ENCODE peak calls at places on chromosomes 16 and 17, in four cellular contexts. N, P, F and L are unnamed samples. For H3K9me3, the result is how much of the 10 kb centered on the place peaks cover.

GRCh38 chr17:8190506-8190905 is 526 bp upstream of the BORCS6 start:
- DNase-seq in P (no peak), F (no peak), N (no peak), L (no peak)

GRCh38 chr17:58284613-58285421 is 4.1 kb upstream of the MPO start:
- DNase-seq in P (no peak), F (no peak), N (no peak), L (no peak)

GRCh38 chr17:62140836-62141235 is 75.8 kb upstream of the MED13 start:
- DNase-seq in N (no peak), P (no peak), F (no peak), L (peak)

GRCh38 chr16:2024026-2024425 is 2.7 kb upstream of the NHERF2 start:
- DNase-seq in F (no peak), N (no peak), P (no peak), L (no peak)

GRCh38 chr17:71330099-71330375 is 790.8 kb upstream of the SOX9 start:
- DNase-seq in F (no peak), N (no peak), P (no peak), L (no peak)

GRCh38 chr17:30249460-30249859 is 14.0 kb upstream of the SLC6A4 start:
- DNase-seq in N (no peak), P (no peak), F (no peak), L (no peak)

GRCh38 chr16:86530251-86531192 is 20.2 kb downstream of the FOXF1 start:
- DNase-seq in P (no peak), F (no peak), N (no peak), L (no peak)

GRCh38 chr17:79038545-79039135 is 14.7 kb downstream of the C1QTNF1 start:
- DNase-seq in F (no peak), P (no peak), N (no peak), L (peak)

DNA sequence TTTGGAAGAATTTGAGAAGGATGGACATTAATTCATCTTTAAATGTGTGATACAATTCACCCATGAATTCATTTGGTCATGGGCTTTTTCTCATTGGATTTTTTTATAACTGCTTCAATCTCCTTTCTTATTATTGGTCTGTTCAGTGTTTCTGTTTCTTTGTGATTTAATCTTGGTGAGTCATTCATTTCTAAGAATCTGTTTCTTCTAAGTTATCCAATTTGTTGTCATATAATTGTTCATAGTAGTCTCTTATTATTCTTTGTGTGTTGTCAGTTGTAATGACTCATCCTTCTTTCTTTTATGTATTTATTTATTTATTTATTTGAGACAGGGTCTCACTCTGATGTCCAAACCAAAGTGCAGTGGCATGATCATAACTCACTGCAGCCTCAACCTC is 146.1 kb upstream of the ZNF267 start:
- DNase-seq in F (no peak), P (no peak), N (no peak), L (no peak)
- H3K9me3 ChIP-seq in F (under half), P (under half), N (under half), L (under half)

GRCh38 chr17:1894753-1895339 is 65.0 kb downstream of the RPA1 start:
- DNase-seq in N (no peak), P (no peak), F (no peak), L (no peak)

GRCh38 chr17:1896243-1897163 is 66.7 kb downstream of the RPA1 start:
- DNase-seq in F (no peak), N (peak), P (peak), L (no peak)

GRCh38 chr17:1888741-1889140 is 58.9 kb downstream of the RPA1 start:
- DNase-seq in F (no peak), N (no peak), P (no peak), L (no peak)

DNA sequence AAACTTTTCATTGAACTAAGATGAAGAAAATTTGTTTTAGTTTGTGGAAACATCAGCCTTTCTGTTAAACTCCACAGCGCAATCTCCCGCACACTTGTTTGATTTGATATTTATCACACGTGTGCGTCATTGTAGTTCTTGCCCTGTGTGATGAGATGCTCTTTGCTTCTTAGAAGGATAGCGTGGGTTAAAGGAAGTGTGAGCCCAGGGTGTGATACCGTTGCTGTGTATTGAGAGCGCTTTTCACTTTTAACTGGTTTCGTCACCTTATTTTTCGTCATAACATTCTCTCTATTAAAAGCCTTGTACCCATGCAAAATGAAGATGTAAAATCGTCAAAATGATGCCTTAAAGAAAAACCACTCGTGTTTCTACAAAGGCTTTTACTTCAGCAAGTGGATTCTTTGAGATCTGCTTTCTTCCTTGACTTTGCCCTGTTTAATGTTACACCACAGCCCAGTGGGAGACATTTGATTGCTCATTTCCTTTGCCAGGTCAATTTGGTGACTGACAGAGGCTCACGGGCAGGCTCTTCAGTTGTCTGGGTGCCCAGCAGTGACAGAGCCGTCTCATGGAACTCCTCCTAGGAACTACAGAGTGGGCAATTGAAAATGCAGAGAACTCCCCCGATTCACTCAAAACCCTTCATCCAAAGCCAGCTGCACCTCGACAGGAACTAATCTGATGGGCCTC is 61.1 kb downstream of the RPA1 start:
- DNase-seq in N (no peak), P (no peak), F (no peak), L (no peak)
- TF ChIP-seq ESRRA in N (no peak), P (no peak), F (no peak), L (no peak)

GRCh38 chr17:1495265-1495664 is 2.8 kb upstream of the MYO1C start:
- DNase-seq in P (no peak), N (no peak), F (no peak), L (no peak)

GRCh38 chr17:1494736-1495253 is 2.3 kb upstream of the MYO1C start:
- DNase-seq in N (no peak), P (no peak), F (no peak), L (no peak)

GRCh38 chr17:1498233-1498632 is 5.7 kb upstream of the MYO1C start:
- DNase-seq in P (no peak), N (no peak), F (no peak), L (no peak)

GRCh38 chr17:1496814-1497325 is 4.4 kb upstream of the MYO1C start:
- DNase-seq in P (no peak), F (no peak), N (no peak), L (no peak)

GRCh38 chr17:1498869-1499268 is 6.4 kb upstream of the MYO1C start:
- DNase-seq in N (no peak), F (no peak), P (no peak), L (no peak)
- TF ChIP-seq JUNB in N (no peak), F (no peak), P (no peak), L (no peak)

GRCh38 chr16:35745821-35746248 is 2286.4 kb downstream of the TP53TG3F start:
- DNase-seq in F (no peak), N (no peak), P (no peak), L (no peak)

GRCh38 chr16:35745191-35745590 is 2285.8 kb downstream of the TP53TG3F start:
- DNase-seq in P (no peak), N (no peak), F (no peak), L (no peak)

GRCh38 chr16:35746963-35747657 is 2287.7 kb downstream of the TP53TG3F start:
- DNase-seq in P (no peak), N (no peak), F (no peak), L (no peak)

GRCh38 chr16:35747658-35748455 is 2288.4 kb downstream of the TP53TG3F start:
- DNase-seq in N (no peak), P (no peak), F (no peak), L (no peak)

GRCh38 chr16:35746281-35746962 is 2287.0 kb downstream of the TP53TG3F start:
- DNase-seq in F (no peak), N (no peak), P (no peak), L (no peak)
- H3K9me3 ChIP-seq in F (under half), N (half or more), P (under half), L (under half)